ENCODE peak calls at places on chromosome 12, in six cellular contexts. G is HFF-Myc; Y is coronary artery; E is astrocyte of the spinal cord; T is stimulated activated CD8-positive, alpha-beta memory T cell treated with anti-CD3 and anti-CD28 coated beads, Interleukin-12 subunit alpha, Interleukin-12 subunit beta, amount 100 ng/mL, for 4 hours; A is CMK. S is an unnamed sample.

GRCh38 chr12:92551853-92552397 is 150.9 kb upstream of the PLEKHG7 start:
- DNase-seq in A (no peak), Y (no peak), E (peak), T (no peak), G (no peak), S (no peak)

GRCh38 chr12:118103601-118104382 is at the start of gene VSIG10:
- DNase-seq in Y (peak), T (peak), G (no peak), A (peak), E (peak), S (peak)

GRCh38 chr12:6765634-6766581 is at the start of gene PTMS:
- DNase-seq in E (peak), G (peak), A (peak), T (no peak), Y (peak), S (no peak)

GRCh38 chr12:124401563-124402180 is 106.8 kb downstream of the RFLNA start:
- DNase-seq in E (no peak), G (no peak), A (no peak), Y (no peak), T (no peak), S (no peak)

GRCh38 chr12:50283924-50284236 is 560 bp upstream of the LIMA1 start:
- DNase-seq in E (no peak), Y (no peak), T (no peak), G (no peak), A (no peak), S (peak)

GRCh38 chr12:94282675-94283074 is 134.3 kb downstream of the PLXNC1 start:
- DNase-seq in T (no peak), A (no peak), Y (no peak), E (no peak), G (no peak), S (no peak)

GRCh38 chr12:77485961-77486579 is 344.6 kb upstream of the NAV3 start:
- DNase-seq in T (no peak), G (no peak), Y (no peak), E (no peak), A (no peak), S (no peak)

GRCh38 chr12:52521175-52521574 is 981 bp upstream of the KRT5 start:
- DNase-seq in E (no peak), T (no peak), G (no peak), A (no peak), Y (peak), S (no peak)

GRCh38 chr12:122849352-122850047 is 14.2 kb downstream of the HIP1R start:
- DNase-seq in E (no peak), T (no peak), G (no peak), Y (no peak), A (no peak), S (no peak)

GRCh38 chr12:3168775-3169221 is 91.6 kb downstream of the TSPAN9 start:
- DNase-seq in E (peak), A (no peak), Y (no peak), T (no peak), G (peak), S (no peak)

GRCh38 chr12:89280833-89281533 is 71.3 kb downstream of the DUSP6 start:
- DNase-seq in A (no peak), E (no peak), T (no peak), G (no peak), Y (no peak), S (peak)

GRCh38 chr12:18462437-18462836 is 201.1 kb downstream of the PIK3C2G start:
- DNase-seq in Y (no peak), G (peak), T (no peak), A (no peak), E (peak), S (no peak)

GRCh38 chr12:64445490-64445889 is 6.4 kb upstream of the TBK1 start:
- DNase-seq in T (no peak), G (no peak), E (no peak), Y (no peak), A (no peak), S (no peak)

GRCh38 chr12:49341777-49342065 is 4.7 kb upstream of the C1QL4 start:
- DNase-seq in A (no peak), T (no peak), G (no peak), E (no peak), Y (no peak), S (no peak)

GRCh38 chr12:115873416-115874082 is 403.9 kb downstream of the MED13L start:
- DNase-seq in E (no peak), Y (no peak), G (no peak), T (no peak), A (no peak), S (no peak)

GRCh38 chr12:17992002-17992656 is 97.9 kb downstream of the RERGL start:
- DNase-seq in G (peak), T (no peak), A (no peak), E (peak), Y (no peak), S (no peak)

GRCh38 chr12:53992377-53992776 is 7.4 kb downstream of the HOXC10 start:
- DNase-seq in G (no peak), Y (no peak), T (no peak), E (no peak), A (no peak), S (no peak)

GRCh38 chr12:127509066-127509778 is 757.7 kb upstream of the TMEM132C start:
- DNase-seq in T (no peak), Y (no peak), G (peak), E (peak), A (no peak), S (no peak)

GRCh38 chr12:51320695-51321320 is 3.2 kb downstream of the BIN2 start:
- DNase-seq in T (no peak), G (peak), E (no peak), Y (no peak), A (no peak), S (peak)

GRCh38 chr12:110262442-110263388 is 18.3 kb upstream of the ATP2A2 start:
- DNase-seq in E (no peak), G (no peak), Y (no peak), T (no peak), A (no peak), S (no peak)

GRCh38 chr12:113479578-113480335 is 8.1 kb upstream of the LHX5 start:
- DNase-seq in E (peak), A (no peak), G (no peak), T (no peak), Y (no peak), S (no peak)

GRCh38 chr12:81257952-81258551 is 180.2 kb downstream of the ACSS3 start:
- DNase-seq in E (peak), T (no peak), Y (no peak), G (peak), A (no peak), S (peak)

GRCh38 chr12:12715459-12716150 is 1.6 kb upstream of the CDKN1B start:
- DNase-seq in Y (no peak), G (no peak), E (peak), A (peak), T (no peak), S (peak)

GRCh38 chr12:78340406-78340805 is 509.7 kb downstream of the NAV3 start:
- DNase-seq in T (no peak), G (no peak), Y (no peak), E (no peak), A (no peak), S (no peak)

GRCh38 chr12:13187399-13187798 is 9.1 kb upstream of the EMP1 start:
- DNase-seq in G (no peak), Y (peak), T (no peak), E (peak), A (no peak), S (no peak)

GRCh38 chr12:76272292-76272691 is 75.9 kb downstream of the BBS10 start:
- DNase-seq in T (no peak), E (no peak), G (no peak), A (no peak), Y (no peak), S (no peak)

GRCh38 chr12:58922849-58923248 is 2.5 kb upstream of the LRIG3 start:
- DNase-seq in T (no peak), A (no peak), G (no peak), Y (no peak), E (peak), S (no peak)

GRCh38 chr12:11822071-11822818 is 172.8 kb downstream of the ETV6 start:
- DNase-seq in A (no peak), Y (no peak), T (no peak), G (no peak), E (peak), S (no peak)

GRCh38 chr12:113751513-113751912 is 214.6 kb downstream of the RBM19 start:
- DNase-seq in G (no peak), A (no peak), Y (no peak), T (no peak), E (no peak), S (no peak)

S was measured in GF-D8.